ENCODE peak calls at places on chromosomes 7 and 10, in ten cellular contexts. One of them, this sample, is unnamed.

GRCh38 chr7:28954446-28954845 is 3.7 kb downstream of the TRIL start:
- DNase-seq in central memory CD4-positive, alpha-beta T cell: no peak
- DNase-seq in RKO: no peak
- DNase-seq in HS-27A: no peak
- DNase-seq in activated naive CD4-positive, alpha-beta T cell: no peak
- DNase-seq in fibroblast of lung: peak; percentile 40
- DNase-seq in astrocyte of the cerebellum: no peak
- DNase-seq in GM12865: no peak
- DNase-seq in pancreas: no peak
- DNase-seq in stimulated activated CD4-positive, alpha-beta T cell treated with anti-CD3 and anti-CD28 coated beads, Interleukin-2, amount 100 ng/mL, for 24 hours: no peak
- DNase-seq in this sample: no peak

GRCh38 chr10:112539340-112539739 is 92.3 kb downstream of the VTI1A start:
- DNase-seq in GM12865: no peak
- DNase-seq in RKO: no peak
- DNase-seq in stimulated activated CD4-positive, alpha-beta T cell treated with anti-CD3 and anti-CD28 coated beads, Interleukin-2, amount 100 ng/mL, for 24 hours: no peak
- DNase-seq in pancreas: no peak
- DNase-seq in astrocyte of the cerebellum: no peak
- DNase-seq in activated naive CD4-positive, alpha-beta T cell: no peak
- DNase-seq in HS-27A: no peak
- DNase-seq in fibroblast of lung: no peak
- DNase-seq in central memory CD4-positive, alpha-beta T cell: no peak
- DNase-seq in this sample: no peak

GRCh38 chr10:125266966-125267365 is 106.6 kb upstream of the CTBP2 start:
- DNase-seq in RKO: no peak
- DNase-seq in activated naive CD4-positive, alpha-beta T cell: no peak
- DNase-seq in pancreas: no peak
- DNase-seq in HS-27A: no peak
- DNase-seq in astrocyte of the cerebellum: no peak
- DNase-seq in fibroblast of lung: no peak
- DNase-seq in central memory CD4-positive, alpha-beta T cell: no peak
- DNase-seq in GM12865: no peak
- DNase-seq in stimulated activated CD4-positive, alpha-beta T cell treated with anti-CD3 and anti-CD28 coated beads, Interleukin-2, amount 100 ng/mL, for 24 hours: no peak
- DNase-seq in this sample: no peak

GRCh38 chr10:88893611-88894010 is 13.6 kb downstream of the STAMBPL1 start:
- DNase-seq in HS-27A: no peak
- DNase-seq in fibroblast of lung: peak; percentile 40
- DNase-seq in astrocyte of the cerebellum: no peak
- DNase-seq in activated naive CD4-positive, alpha-beta T cell: no peak
- DNase-seq in central memory CD4-positive, alpha-beta T cell: no peak
- DNase-seq in stimulated activated CD4-positive, alpha-beta T cell treated with anti-CD3 and anti-CD28 coated beads, Interleukin-2, amount 100 ng/mL, for 24 hours: no peak
- DNase-seq in RKO: no peak
- DNase-seq in GM12865: no peak
- DNase-seq in pancreas: no peak
- DNase-seq in this sample: no peak

GRCh38 chr10:3873728-3874461 is 88.9 kb upstream of the KLF6 start:
- DNase-seq in stimulated activated CD4-positive, alpha-beta T cell treated with anti-CD3 and anti-CD28 coated beads, Interleukin-2, amount 100 ng/mL, for 24 hours: no peak
- DNase-seq in astrocyte of the cerebellum: no peak
- DNase-seq in GM12865: peak; percentile 94
- DNase-seq in HS-27A: no peak
- DNase-seq in RKO: peak; percentile 47
- DNase-seq in central memory CD4-positive, alpha-beta T cell: peak; percentile 91
- DNase-seq in pancreas: no peak
- DNase-seq in fibroblast of lung: peak; percentile 92
- DNase-seq in activated naive CD4-positive, alpha-beta T cell: no peak
- DNase-seq in this sample: no peak

GRCh38 chr10:3249292-3249889 is 76.8 kb upstream of the PITRM1 start:
- DNase-seq in astrocyte of the cerebellum: no peak
- DNase-seq in fibroblast of lung: no peak
- DNase-seq in GM12865: no peak
- DNase-seq in HS-27A: no peak
- DNase-seq in RKO: no peak
- DNase-seq in activated naive CD4-positive, alpha-beta T cell: no peak
- DNase-seq in central memory CD4-positive, alpha-beta T cell: no peak
- DNase-seq in stimulated activated CD4-positive, alpha-beta T cell treated with anti-CD3 and anti-CD28 coated beads, Interleukin-2, amount 100 ng/mL, for 24 hours: no peak
- DNase-seq in pancreas: no peak
- DNase-seq in this sample: no peak

GRCh38 chr7:55178863-55179773 is 160.3 kb downstream of the EGFR start:
- DNase-seq in RKO: no peak
- DNase-seq in central memory CD4-positive, alpha-beta T cell: no peak
- DNase-seq in fibroblast of lung: no peak
- DNase-seq in pancreas: no peak
- DNase-seq in stimulated activated CD4-positive, alpha-beta T cell treated with anti-CD3 and anti-CD28 coated beads, Interleukin-2, amount 100 ng/mL, for 24 hours: no peak
- DNase-seq in astrocyte of the cerebellum: no peak
- DNase-seq in GM12865: no peak
- DNase-seq in HS-27A: no peak
- DNase-seq in activated naive CD4-positive, alpha-beta T cell: no peak
- DNase-seq in this sample: no peak

GRCh38 chr7:108329514-108329913 is 126.7 kb downstream of the NRCAM start:
- DNase-seq in HS-27A: no peak
- DNase-seq in fibroblast of lung: no peak
- DNase-seq in pancreas: no peak
- DNase-seq in central memory CD4-positive, alpha-beta T cell: no peak
- DNase-seq in RKO: no peak
- DNase-seq in stimulated activated CD4-positive, alpha-beta T cell treated with anti-CD3 and anti-CD28 coated beads, Interleukin-2, amount 100 ng/mL, for 24 hours: no peak
- DNase-seq in activated naive CD4-positive, alpha-beta T cell: no peak
- DNase-seq in astrocyte of the cerebellum: no peak
- DNase-seq in GM12865: no peak
- DNase-seq in this sample: no peak

GRCh38 chr7:99267530-99268360 is 4.9 kb upstream of the MYH16 start:
- DNase-seq in GM12865: no peak
- DNase-seq in HS-27A: peak; percentile 7
- DNase-seq in activated naive CD4-positive, alpha-beta T cell: no peak
- DNase-seq in astrocyte of the cerebellum: peak; percentile 49
- DNase-seq in pancreas: peak; percentile 62
- DNase-seq in central memory CD4-positive, alpha-beta T cell: no peak
- DNase-seq in RKO: peak; percentile 96
- DNase-seq in fibroblast of lung: peak; percentile 68
- DNase-seq in stimulated activated CD4-positive, alpha-beta T cell treated with anti-CD3 and anti-CD28 coated beads, Interleukin-2, amount 100 ng/mL, for 24 hours: no peak
- DNase-seq in this sample: no peak

GRCh38 chr10:104104926-104105325 is 17.0 kb upstream of the SFR1 start:
- DNase-seq in HS-27A: no peak
- DNase-seq in central memory CD4-positive, alpha-beta T cell: no peak
- DNase-seq in GM12865: no peak
- DNase-seq in stimulated activated CD4-positive, alpha-beta T cell treated with anti-CD3 and anti-CD28 coated beads, Interleukin-2, amount 100 ng/mL, for 24 hours: no peak
- DNase-seq in astrocyte of the cerebellum: no peak
- DNase-seq in RKO: no peak
- DNase-seq in activated naive CD4-positive, alpha-beta T cell: no peak
- DNase-seq in pancreas: no peak
- DNase-seq in fibroblast of lung: no peak
- DNase-seq in this sample: no peak

GRCh38 chr7:133434246-133434865 is 181.5 kb downstream of the EXOC4 start:
- DNase-seq in RKO: peak; percentile 56
- DNase-seq in stimulated activated CD4-positive, alpha-beta T cell treated with anti-CD3 and anti-CD28 coated beads, Interleukin-2, amount 100 ng/mL, for 24 hours: no peak
- DNase-seq in fibroblast of lung: peak; percentile 67
- DNase-seq in activated naive CD4-positive, alpha-beta T cell: no peak
- DNase-seq in astrocyte of the cerebellum: peak; percentile 22
- DNase-seq in HS-27A: no peak
- DNase-seq in GM12865: peak; percentile 25
- DNase-seq in central memory CD4-positive, alpha-beta T cell: no peak
- DNase-seq in pancreas: no peak
- DNase-seq in this sample: no peak

GRCh38 chr7:29444267-29444666 is 119.4 kb upstream of the PRR15 start:
- DNase-seq in fibroblast of lung: no peak
- DNase-seq in astrocyte of the cerebellum: no peak
- DNase-seq in HS-27A: no peak
- DNase-seq in activated naive CD4-positive, alpha-beta T cell: no peak
- DNase-seq in central memory CD4-positive, alpha-beta T cell: no peak
- DNase-seq in stimulated activated CD4-positive, alpha-beta T cell treated with anti-CD3 and anti-CD28 coated beads, Interleukin-2, amount 100 ng/mL, for 24 hours: no peak
- DNase-seq in pancreas: no peak
- DNase-seq in RKO: no peak
- DNase-seq in GM12865: no peak
- DNase-seq in this sample: no peak

GRCh38 chr10:69960606-69961167 is 92.0 kb upstream of the MACROH2A2 start:
- DNase-seq in fibroblast of lung: no peak
- DNase-seq in RKO: no peak
- DNase-seq in astrocyte of the cerebellum: no peak
- DNase-seq in GM12865: no peak
- DNase-seq in activated naive CD4-positive, alpha-beta T cell: no peak
- DNase-seq in HS-27A: no peak
- DNase-seq in pancreas: no peak
- DNase-seq in stimulated activated CD4-positive, alpha-beta T cell treated with anti-CD3 and anti-CD28 coated beads, Interleukin-2, amount 100 ng/mL, for 24 hours: no peak
- DNase-seq in central memory CD4-positive, alpha-beta T cell: no peak
- DNase-seq in this sample: no peak

GRCh38 chr7:80879849-80880248 is 39.0 kb downstream of the SEMA3C start:
- DNase-seq in astrocyte of the cerebellum: peak; percentile 36
- DNase-seq in GM12865: no peak
- DNase-seq in activated naive CD4-positive, alpha-beta T cell: no peak
- DNase-seq in HS-27A: no peak
- DNase-seq in RKO: no peak
- DNase-seq in stimulated activated CD4-positive, alpha-beta T cell treated with anti-CD3 and anti-CD28 coated beads, Interleukin-2, amount 100 ng/mL, for 24 hours: no peak
- DNase-seq in central memory CD4-positive, alpha-beta T cell: no peak
- DNase-seq in fibroblast of lung: peak; percentile 85
- DNase-seq in pancreas: no peak
- DNase-seq in this sample: no peak

GRCh38 chr7:30478349-30479228 is at the start of gene NOD1:
- DNase-seq in activated naive CD4-positive, alpha-beta T cell: peak; percentile 20
- DNase-seq in astrocyte of the cerebellum: no peak
- DNase-seq in GM12865: peak; percentile 83
- DNase-seq in HS-27A: no peak
- DNase-seq in RKO: peak; percentile 81
- DNase-seq in pancreas: peak; percentile 66
- DNase-seq in central memory CD4-positive, alpha-beta T cell: peak; percentile 61
- DNase-seq in fibroblast of lung: peak; percentile 77
- DNase-seq in stimulated activated CD4-positive, alpha-beta T cell treated with anti-CD3 and anti-CD28 coated beads, Interleukin-2, amount 100 ng/mL, for 24 hours: peak; percentile 72
- DNase-seq in this sample: peak; percentile 47

GRCh38 chr7:50835156-50835555 is 52.5 kb upstream of the GRB10 start:
- DNase-seq in fibroblast of lung: no peak
- DNase-seq in pancreas: no peak
- DNase-seq in GM12865: no peak
- DNase-seq in central memory CD4-positive, alpha-beta T cell: no peak
- DNase-seq in activated naive CD4-positive, alpha-beta T cell: no peak
- DNase-seq in astrocyte of the cerebellum: no peak
- DNase-seq in HS-27A: no peak
- DNase-seq in RKO: no peak
- DNase-seq in stimulated activated CD4-positive, alpha-beta T cell treated with anti-CD3 and anti-CD28 coated beads, Interleukin-2, amount 100 ng/mL, for 24 hours: no peak
- DNase-seq in this sample: no peak

GRCh38 chr10:78335691-78336401 is 302.2 kb downstream of the RPS24 start:
- DNase-seq in astrocyte of the cerebellum: peak; percentile 31
- DNase-seq in pancreas: no peak
- DNase-seq in HS-27A: peak; percentile 5
- DNase-seq in GM12865: no peak
- DNase-seq in central memory CD4-positive, alpha-beta T cell: no peak
- DNase-seq in activated naive CD4-positive, alpha-beta T cell: no peak
- DNase-seq in fibroblast of lung: peak; percentile 85
- DNase-seq in RKO: no peak
- DNase-seq in stimulated activated CD4-positive, alpha-beta T cell treated with anti-CD3 and anti-CD28 coated beads, Interleukin-2, amount 100 ng/mL, for 24 hours: peak; percentile 13
- DNase-seq in this sample: no peak

GRCh38 chr10:34078798-34079470 is 736.2 kb downstream of the PARD3 start:
- DNase-seq in GM12865: no peak
- DNase-seq in fibroblast of lung: peak; percentile 36
- DNase-seq in activated naive CD4-positive, alpha-beta T cell: no peak
- DNase-seq in HS-27A: no peak
- DNase-seq in pancreas: peak; percentile 14
- DNase-seq in astrocyte of the cerebellum: peak; percentile 22
- DNase-seq in central memory CD4-positive, alpha-beta T cell: no peak
- DNase-seq in stimulated activated CD4-positive, alpha-beta T cell treated with anti-CD3 and anti-CD28 coated beads, Interleukin-2, amount 100 ng/mL, for 24 hours: no peak
- DNase-seq in RKO: no peak
- DNase-seq in this sample: no peak

GRCh38 chr7:7757576-7757975 is 39.2 kb upstream of the RPA3 start:
- DNase-seq in activated naive CD4-positive, alpha-beta T cell: no peak
- DNase-seq in GM12865: no peak
- DNase-seq in fibroblast of lung: no peak
- DNase-seq in central memory CD4-positive, alpha-beta T cell: no peak
- DNase-seq in pancreas: no peak
- DNase-seq in astrocyte of the cerebellum: no peak
- DNase-seq in stimulated activated CD4-positive, alpha-beta T cell treated with anti-CD3 and anti-CD28 coated beads, Interleukin-2, amount 100 ng/mL, for 24 hours: no peak
- DNase-seq in HS-27A: no peak
- DNase-seq in RKO: no peak
- DNase-seq in this sample: no peak